ENCODE peak calls at places on chromosomes 5 and 9, in five cellular contexts. E, Z, I, G and C are unnamed samples.
A peak's percentile ranks its signal among the peaks of the same experiment; 100 is the strongest.

GRCh38 chr5:147190236-147190815 is 44.5 kb upstream of the STK32A start:
- DNase-seq in I (no peak), G (no peak), Z (no peak), E (no peak), C (no peak)

GRCh38 chr9:94804316-94804715 is 77.8 kb downstream of the AOPEP start:
- DNase-seq in Z (no peak), I (no peak), E (no peak), G (no peak), C (no peak)

GRCh38 chr5:177966009-177966838 is 29.8 kb downstream of the PROP1 start:
- DNase-seq in Z (no peak), G (no peak), I (no peak), E (no peak), C (no peak)

GRCh38 chr9:1460143-1460769 is 410.1 kb downstream of the DMRT2 start:
- DNase-seq in Z (no peak), E (no peak), G (peak; percentile 25), I (peak; percentile 53), C (peak; percentile 28)

GRCh38 chr9:69571032-69571431 is 101.1 kb downstream of the APBA1 start:
- DNase-seq in G (no peak), Z (no peak), I (no peak), E (no peak), C (no peak)

GRCh38 chr9:107949058-107949457 is 459.5 kb upstream of the KLF4 start:
- DNase-seq in Z (no peak), I (no peak), E (no peak), G (no peak), C (no peak)

GRCh38 chr5:78647838-78648358 is 674 bp downstream of the LHFPL2 start:
- DNase-seq in G (no peak), E (no peak), I (no peak), Z (no peak), C (peak; percentile 49)

GRCh38 chr5:5891350-5891749 is 468.9 kb downstream of the ICE1 start:
- DNase-seq in E (no peak), G (no peak), Z (no peak), I (no peak), C (no peak)

GRCh38 chr5:89105836-89106235 is 222.9 kb upstream of the MEF2C start:
- DNase-seq in E (no peak), Z (no peak), G (no peak), I (no peak), C (no peak)

GRCh38 chr5:143119301-143119769 is 284.2 kb downstream of the NR3C1 start:
- DNase-seq in Z (no peak), E (no peak), G (no peak), I (no peak), C (no peak)

GRCh38 chr5:1732955-1733354 is 66.7 kb downstream of the MRPL36 start:
- DNase-seq in E (no peak), I (no peak), G (no peak), Z (no peak), C (no peak)

GRCh38 chr9:121283856-121284732 is 16.1 kb downstream of the GSN start:
- DNase-seq in I (no peak), E (peak; percentile 51), Z (no peak), G (no peak), C (no peak)

GRCh38 chr9:89234636-89235035 is 56.0 kb upstream of the SHC3 start:
- DNase-seq in G (peak; percentile 3), E (no peak), I (no peak), Z (peak; percentile 63), C (peak; percentile 58)

GRCh38 chr5:119340597-119341218 is 15.1 kb upstream of the TNFAIP8 start:
- DNase-seq in E (no peak), I (no peak), G (peak; percentile 91), Z (no peak), C (no peak)

GRCh38 chr5:7869474-7870136 is 657 bp downstream of the MTRR start:
- DNase-seq in I (no peak), G (no peak), Z (no peak), E (no peak), C (no peak)

GRCh38 chr9:73370053-73370452 is 218.4 kb downstream of the ANXA1 start:
- DNase-seq in I (no peak), E (peak; percentile 61), Z (no peak), G (no peak), C (no peak)

GRCh38 chr9:6975198-6975597 is 217.4 kb downstream of the KDM4C start:
- DNase-seq in G (no peak), E (no peak), I (no peak), Z (no peak), C (no peak)

GRCh38 chr9:27701664-27702063 is 128.4 kb upstream of the C9orf72 start:
- DNase-seq in E (no peak), I (no peak), Z (no peak), G (no peak), C (no peak)

GRCh38 chr9:94061864-94062263 is 22.4 kb upstream of the PTPDC1 start:
- DNase-seq in G (no peak), E (no peak), I (no peak), Z (no peak), C (no peak)

GRCh38 chr9:70529377-70529776 is 114.9 kb upstream of the KLF9 start:
- DNase-seq in G (no peak), Z (no peak), E (no peak), I (no peak), C (no peak)

GRCh38 chr5:110478899-110479298 is 247.6 kb downstream of the TMEM232 start:
- DNase-seq in Z (no peak), E (no peak), I (no peak), G (no peak), C (no peak)

GRCh38 chr5:67976812-67977455 is 238.6 kb upstream of the PIK3R1 start:
- DNase-seq in I (no peak), Z (no peak), E (no peak), G (no peak), C (no peak)

GRCh38 chr5:35436441-35437057 is 181.1 kb upstream of the SPEF2 start:
- DNase-seq in G (no peak), Z (no peak), E (peak; percentile 19), I (peak; percentile 47), C (no peak)

GRCh38 chr5:156706631-156707030 is 143.5 kb upstream of the PPP1R2B start:
- DNase-seq in G (no peak), E (no peak), I (no peak), Z (no peak), C (no peak)
- TF ChIP-seq CREB1 in G (no peak), E (no peak), I (no peak), Z (no peak), C (no peak)

GRCh38 chr5:133926489-133926878 is 41.9 kb downstream of the C5orf15 start:
- DNase-seq in I (no peak), G (no peak), Z (no peak), E (no peak), C (no peak)

GRCh38 chr5:133926960-133927615 is 41.3 kb downstream of the C5orf15 start:
- DNase-seq in G (no peak), E (no peak), I (no peak), Z (no peak), C (no peak)

GRCh38 chr5:133925269-133925668 is 43.2 kb downstream of the C5orf15 start:
- DNase-seq in I (no peak), G (no peak), Z (no peak), E (no peak), C (no peak)

GRCh38 chr5:133924221-133924920 is 44.1 kb downstream of the C5orf15 start:
- DNase-seq in E (no peak), G (no peak), Z (no peak), I (no peak), C (no peak)

GRCh38 chr5:133925866-133926488 is 42.4 kb downstream of the C5orf15 start:
- DNase-seq in G (no peak), E (no peak), Z (no peak), I (no peak), C (no peak)
- TF ChIP-seq ATF3 in G (no peak), E (no peak), Z (no peak), I (no peak), C (no peak)

GRCh38 chr9:117546894-117547293 is 132.0 kb upstream of the ASTN2 start:
- DNase-seq in I (no peak), G (no peak), Z (no peak), E (no peak), C (no peak)
- TF ChIP-seq CREB1 in I (no peak), G (no peak), Z (no peak), E (no peak), C (no peak)

DNA sequence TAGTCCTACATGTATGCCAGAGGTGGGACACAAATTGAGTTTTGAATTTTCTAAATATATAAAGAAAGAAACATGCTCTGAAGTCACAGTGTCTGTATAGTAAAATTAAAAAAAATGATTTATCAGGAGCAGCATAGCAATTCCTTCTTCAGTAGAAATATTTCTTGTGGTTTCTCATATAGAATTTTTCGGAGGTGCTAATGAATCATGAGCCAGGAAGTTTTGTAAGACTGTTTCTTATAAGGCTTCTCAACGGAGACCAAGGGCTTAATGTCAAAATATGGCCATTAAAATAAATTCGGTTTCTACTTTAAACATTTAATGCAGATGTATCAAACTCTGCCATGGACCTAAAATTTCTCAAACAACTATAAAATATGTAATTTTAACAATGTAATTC is 66.5 kb downstream of the ANKRD55 start:
- DNase-seq in G (no peak), E (no peak), I (no peak), Z (no peak), C (no peak)
- TF ChIP-seq ATF3 in G (no peak), E (no peak), I (no peak), Z (no peak), C (no peak)

GRCh38 chr5:128736567-128736966 is 198.5 kb upstream of the FBN2 start:
- DNase-seq in E (no peak), G (no peak), I (no peak), Z (no peak), C (no peak)
- TF ChIP-seq CREB1 in E (no peak), G (no peak), I (no peak), Z (no peak), C (no peak)